ENCODE peak calls at places on chromosomes 16 and 17, in ten cellular contexts. K, F, I, S, C, P, V, G, Q and O are unnamed samples.

GRCh38 chr16:89697616-89698331 is 3.7 kb downstream of the SPATA2L start:
- DNase-seq in I (no peak), P (no peak), V (peak), Q (no peak), S (no peak), K (no peak), G (peak), C (no peak), F (no peak), O (no peak)

GRCh38 chr17:66172706-66173223 is 19.2 kb downstream of the CEP112 start:
- DNase-seq in V (no peak), F (no peak), C (no peak), I (no peak), P (no peak), S (no peak), Q (no peak), K (no peak), G (no peak), O (no peak)

GRCh38 chr17:83076930-83077329 is 2.5 kb upstream of the METRNL start:
- DNase-seq in F (no peak), P (no peak), G (no peak), C (no peak), I (no peak), Q (no peak), K (no peak), S (peak), V (no peak), O (no peak)

GRCh38 chr16:46976550-46976949 is 3.1 kb upstream of the DNAJA2 start:
- DNase-seq in Q (no peak), K (no peak), V (no peak), I (no peak), P (no peak), F (no peak), G (peak), S (no peak), C (no peak), O (no peak)

GRCh38 chr16:49701867-49702494 is 153.9 kb downstream of the ZNF423 start:
- DNase-seq in I (no peak), K (peak), G (peak), S (no peak), V (peak), C (no peak), Q (peak), F (no peak), P (no peak), O (peak)

GRCh38 chr17:50347087-50347893 is 1.4 kb downstream of the XYLT2 start:
- DNase-seq in Q (no peak), I (no peak), S (peak), F (no peak), K (no peak), G (peak), V (no peak), C (no peak), P (peak), O (no peak)

GRCh38 chr17:41666708-41667279 is 21.9 kb upstream of the EIF1 start:
- DNase-seq in V (peak), F (peak), G (peak), S (peak), K (peak), I (peak), Q (no peak), P (peak), C (peak), O (no peak)

GRCh38 chr16:48535831-48536599 is 74.0 kb downstream of the N4BP1 start:
- DNase-seq in V (no peak), P (peak), S (no peak), K (peak), F (no peak), C (no peak), Q (no peak), I (no peak), G (peak), O (no peak)

GRCh38 chr17:17675925-17676534 is 5.2 kb upstream of the RAI1 start:
- DNase-seq in S (no peak), P (no peak), Q (no peak), G (peak), I (peak), V (no peak), K (no peak), F (peak), C (no peak), O (no peak)

GRCh38 chr17:48604770-48605329 is at the start of gene HOXB6:
- DNase-seq in P (no peak), S (no peak), K (no peak), Q (no peak), I (no peak), C (no peak), F (no peak), V (no peak), G (peak), O (no peak)

GRCh38 chr16:13994239-13995106 is 74.5 kb downstream of the ERCC4 start:
- DNase-seq in Q (no peak), I (no peak), K (no peak), V (no peak), G (no peak), C (no peak), S (no peak), F (no peak), P (no peak), O (no peak)

GRCh38 chr17:79391808-79392233 is 219.0 kb downstream of the RBFOX3 start:
- DNase-seq in S (peak), F (peak), C (peak), I (peak), Q (peak), P (peak), K (peak), G (peak), V (peak), O (no peak)

GRCh38 chr17:21021208-21021803 is 21.5 kb downstream of the USP22 start:
- DNase-seq in Q (no peak), V (no peak), P (peak), K (no peak), C (no peak), S (no peak), F (no peak), I (no peak), G (no peak), O (no peak)

GRCh38 chr17:7586673-7587419 is 3.0 kb downstream of the SOX15 start:
- DNase-seq in G (peak), C (no peak), V (no peak), S (peak), K (no peak), P (no peak), I (peak), F (no peak), Q (no peak), O (no peak)

GRCh38 chr16:68920349-68920748 is 77.0 kb downstream of the TANGO6 start:
- DNase-seq in K (no peak), S (no peak), C (no peak), I (no peak), V (no peak), P (no peak), G (no peak), F (no peak), Q (no peak), O (no peak)

GRCh38 chr17:40017422-40018080 is 2.3 kb downstream of the CSF3 start:
- DNase-seq in S (no peak), F (no peak), K (no peak), V (no peak), Q (no peak), C (no peak), I (no peak), P (no peak), G (no peak), O (no peak)

GRCh38 chr17:17739388-17740066 is 58.3 kb downstream of the RAI1 start:
- DNase-seq in S (no peak), P (no peak), C (no peak), I (no peak), V (peak), Q (no peak), K (no peak), G (peak), F (no peak), O (no peak)

GRCh38 chr17:32840241-32840640 is 36.7 kb downstream of the MYO1D start:
- DNase-seq in C (no peak), Q (no peak), G (no peak), I (no peak), F (no peak), V (no peak), P (no peak), K (no peak), S (no peak), O (no peak)

GRCh38 chr16:75060708-75061107 is 55.9 kb downstream of the LDHD start:
- DNase-seq in V (no peak), P (no peak), K (no peak), C (no peak), F (no peak), I (no peak), Q (no peak), G (no peak), S (no peak), O (no peak)

GRCh38 chr17:28173071-28173561 is 130.6 kb downstream of the NLK start:
- DNase-seq in I (no peak), G (peak), S (no peak), V (no peak), C (no peak), P (no peak), F (no peak), K (no peak), Q (no peak), O (no peak)

GRCh38 chr17:67435122-67435521 is 58.0 kb downstream of the PITPNC1 start:
- DNase-seq in V (no peak), K (no peak), G (no peak), Q (no peak), F (peak), S (no peak), I (no peak), P (no peak), C (peak), O (no peak)

GRCh38 chr17:44363613-44364159 is at the start of gene FAM171A2:
- DNase-seq in V (no peak), C (peak), I (no peak), S (peak), G (peak), Q (peak), P (peak), F (peak), K (no peak), O (no peak)

GRCh38 chr17:49738456-49739163 is 25.3 kb downstream of the FAM117A start:
- DNase-seq in Q (no peak), F (no peak), V (no peak), S (no peak), K (no peak), I (no peak), P (no peak), C (no peak), G (no peak), O (no peak)

GRCh38 chr16:85782476-85782875 is 16.9 kb downstream of the EMC8 start:
- DNase-seq in G (no peak), I (no peak), C (no peak), P (no peak), F (no peak), V (no peak), Q (no peak), S (no peak), K (no peak), O (no peak)

GRCh38 chr17:81939881-81940385 is 2.8 kb upstream of the PYCR1 start:
- DNase-seq in I (no peak), Q (no peak), K (no peak), G (no peak), V (peak), F (no peak), C (no peak), S (no peak), P (peak), O (no peak)

GRCh38 chr17:70552230-70552981 is 383.1 kb downstream of the KCNJ2 start:
- DNase-seq in P (no peak), F (no peak), Q (peak), G (peak), S (no peak), C (no peak), I (peak), V (no peak), K (no peak), O (peak)

GRCh38 chr16:64094170-64094960 is 1027.5 kb downstream of the CDH11 start:
- DNase-seq in F (no peak), V (no peak), P (no peak), S (no peak), C (no peak), I (no peak), K (no peak), G (no peak), Q (no peak), O (no peak)

GRCh38 chr16:55543470-55543869 is 23.0 kb upstream of the CAPNS2 start:
- DNase-seq in C (no peak), F (no peak), K (no peak), V (no peak), P (no peak), I (no peak), G (peak), S (no peak), Q (peak), O (no peak)

GRCh38 chr16:85172465-85173071 is 60.3 kb upstream of the CIBAR2 start:
- DNase-seq in P (no peak), Q (no peak), G (no peak), F (no peak), V (no peak), S (no peak), I (peak), C (no peak), K (no peak), O (no peak)

GRCh38 chr16:85465328-85466307 is 147.5 kb upstream of the GSE1 start:
- DNase-seq in G (peak), V (no peak), S (no peak), Q (no peak), I (no peak), C (no peak), K (no peak), F (no peak), P (no peak), O (no peak)

GRCh38 chr16:7185179-7185578 is 147.5 kb upstream of the RBFOX1 start:
- DNase-seq in S (no peak), C (no peak), V (no peak), K (no peak), P (no peak), G (no peak), Q (no peak), F (no peak), I (no peak), O (no peak)

GRCh38 chr16:89581045-89581695 is 5.6 kb downstream of the CPNE7 start:
- DNase-seq in P (no peak), G (peak), F (no peak), K (no peak), V (no peak), Q (peak), C (no peak), S (no peak), I (peak), O (peak)

DNA sequence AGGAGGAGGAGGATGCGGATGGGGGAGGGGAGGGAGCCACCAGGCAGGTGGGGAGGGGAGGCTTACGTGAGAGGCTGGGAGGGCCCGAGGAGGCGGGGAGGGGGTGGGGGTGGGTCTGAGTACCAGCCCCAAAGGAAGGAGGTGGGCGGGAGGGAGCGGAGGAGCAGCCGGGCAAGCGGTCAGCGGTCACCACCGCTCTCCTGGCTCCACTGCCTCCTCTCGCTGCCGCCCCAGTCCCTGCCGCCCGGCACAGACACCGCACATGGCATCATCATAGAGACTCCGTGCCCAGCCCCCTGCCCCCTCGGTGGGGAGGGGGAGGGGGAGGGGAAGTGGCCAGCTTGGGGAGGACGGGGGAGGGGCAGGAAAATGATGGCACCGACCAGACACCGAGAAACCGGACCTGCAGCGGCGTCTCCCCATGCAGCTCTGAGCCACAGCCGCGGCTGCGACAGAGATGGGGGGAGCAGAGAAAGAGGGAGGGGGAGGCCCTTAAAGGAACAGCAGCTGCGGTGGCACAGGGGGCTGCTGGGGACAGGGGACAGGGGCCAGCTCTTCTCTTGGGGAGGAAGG is at the start of gene TLCD3B:
- DNase-seq in Q (no peak), I (no peak), K (no peak), S (no peak), C (no peak), V (no peak), G (no peak), F (no peak), P (no peak), O (no peak)
- H3K4me3 ChIP-seq in Q (no peak), I (no peak), K (no peak), S (peak), C (no peak), V (peak), G (no peak), F (no peak), P (no peak), O (no peak)

GRCh38 chr16:30067584-30067916 is 2.0 kb downstream of the ALDOA start:
- DNase-seq in I (no peak), Q (no peak), C (no peak), K (no peak), P (no peak), S (no peak), G (no peak), F (no peak), V (no peak), O (no peak)
- H3K4me3 ChIP-seq in I (peak), Q (peak), C (peak), K (peak), P (peak), S (peak), G (no peak), F (no peak), V (peak), O (peak)

GRCh38 chr17:31558748-31559646 is 167.5 kb downstream of the RAB11FIP4 start:
- DNase-seq in K (peak), Q (no peak), S (peak), C (peak), F (peak), P (peak), V (no peak), I (peak), G (peak), O (no peak)

GRCh38 chr17:31561469-31562412 is 170.3 kb downstream of the RAB11FIP4 start:
- DNase-seq in K (no peak), S (no peak), C (no peak), Q (no peak), G (peak), F (no peak), V (no peak), P (no peak), I (no peak), O (no peak)

GRCh38 chr17:31562447-31562846 is 171.0 kb downstream of the RAB11FIP4 start:
- DNase-seq in G (no peak), K (no peak), C (no peak), S (no peak), P (no peak), Q (no peak), I (no peak), V (no peak), F (no peak), O (no peak)

GRCh38 chr17:31559647-31560501 is 168.4 kb downstream of the RAB11FIP4 start:
- DNase-seq in P (no peak), K (no peak), S (no peak), F (no peak), V (no peak), I (no peak), G (peak), Q (no peak), C (no peak), O (no peak)

GRCh38 chr17:31560836-31561235 is 169.4 kb downstream of the RAB11FIP4 start:
- DNase-seq in K (no peak), C (no peak), G (peak), V (no peak), Q (no peak), S (no peak), P (no peak), I (no peak), F (no peak), O (no peak)
- H3K4me3 ChIP-seq in K (peak), C (no peak), G (peak), V (peak), Q (peak), S (peak), P (peak), I (no peak), F (no peak), O (peak)

GRCh38 chr16:24988593-24989338 is 26.4 kb downstream of the ARHGAP17 start:
- DNase-seq in Q (no peak), V (no peak), S (peak), K (no peak), G (peak), P (no peak), C (no peak), F (no peak), I (peak), O (no peak)
- H3K4me3 ChIP-seq in Q (no peak), V (peak), S (no peak), K (no peak), G (no peak), P (no peak), C (no peak), F (no peak), I (no peak), O (no peak)

DNA sequence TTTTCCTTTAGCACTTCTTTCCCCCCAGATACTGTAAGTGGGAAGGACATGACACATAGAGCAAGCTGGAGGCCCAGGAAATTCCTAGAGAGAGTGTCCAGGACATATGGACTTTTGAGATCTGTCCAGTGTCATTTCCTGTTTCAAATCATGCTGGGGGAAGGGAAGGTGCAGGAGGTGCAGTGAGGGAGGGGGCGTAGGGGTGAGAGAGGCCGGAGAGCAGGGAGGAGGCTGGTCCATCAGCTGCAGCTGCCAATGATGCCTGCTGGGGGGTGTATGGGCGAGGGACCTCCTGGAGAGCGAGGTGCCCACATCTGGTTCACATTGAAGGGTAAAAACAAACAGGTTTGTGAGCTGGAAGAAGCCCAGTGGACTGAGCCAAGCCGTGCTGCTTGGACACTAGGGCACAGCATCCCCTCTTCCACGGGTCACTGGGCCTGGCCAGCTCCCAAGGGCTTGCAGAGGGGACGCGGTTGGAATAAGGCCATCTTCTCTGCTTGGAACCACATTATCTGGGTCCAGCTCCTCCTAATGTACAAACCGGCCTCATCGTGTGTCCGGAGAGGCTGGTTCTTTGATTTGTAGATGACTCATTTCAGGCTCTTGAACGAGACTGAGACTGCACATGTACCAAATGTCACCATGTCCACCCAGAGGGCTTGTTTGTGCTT is 70.4 kb upstream of the SMURF2 start:
- DNase-seq in Q (peak), F (no peak), G (no peak), C (no peak), V (no peak), K (peak), I (no peak), S (no peak), P (no peak), O (no peak)
- H3K4me3 ChIP-seq in Q (no peak), F (no peak), G (no peak), C (no peak), V (no peak), K (no peak), I (peak), S (no peak), P (no peak), O (no peak)

GRCh38 chr16:21283521-21284289 is 5.6 kb upstream of the CRYM start:
- DNase-seq in P (peak), I (no peak), C (no peak), K (peak), Q (no peak), F (no peak), S (peak), V (peak), G (peak), O (no peak)

GRCh38 chr16:21281698-21282389 is 3.8 kb upstream of the CRYM start:
- DNase-seq in K (no peak), I (no peak), F (no peak), S (no peak), C (no peak), V (no peak), G (no peak), Q (no peak), P (no peak), O (no peak)

GRCh38 chr16:21279501-21279900 is 1.4 kb upstream of the CRYM start:
- DNase-seq in S (no peak), C (no peak), P (no peak), K (no peak), I (no peak), V (no peak), G (no peak), Q (no peak), F (no peak), O (no peak)

DNA sequence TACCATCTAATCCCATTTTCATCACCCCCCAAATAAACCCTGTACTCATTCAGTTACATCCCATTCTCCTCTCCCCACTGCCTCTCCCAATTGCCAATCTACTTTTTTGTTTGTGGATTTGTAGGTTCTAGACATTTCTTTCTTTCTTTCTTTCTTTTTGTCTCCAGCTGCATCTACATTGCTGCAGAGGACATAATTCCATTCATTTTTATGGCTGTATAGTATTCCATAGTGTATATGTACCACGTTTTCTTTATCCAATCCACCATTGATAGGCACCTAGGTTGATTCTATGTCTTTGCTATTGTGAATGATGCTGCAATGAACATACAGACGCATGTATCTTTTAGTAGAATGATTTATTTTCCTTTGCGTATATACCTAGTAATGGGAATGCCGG is 6.3 kb upstream of the CRYM start:
- DNase-seq in Q (no peak), K (no peak), V (no peak), C (no peak), S (no peak), I (no peak), F (no peak), P (no peak), G (no peak), O (no peak)
- H3K4me3 ChIP-seq in Q (no peak), K (no peak), V (peak), C (no peak), S (no peak), I (peak), F (no peak), P (no peak), G (peak), O (no peak)